ENCODE peak calls at places on chromosomes 2 and 18, in eight cellular contexts. One of them, this sample, is unnamed.
A peak's percentile ranks its signal among the peaks of the same experiment; 100 is the strongest.

GRCh38 chr2:181679544-181679979 is 755 bp downstream of the NEUROD1 start:
- DNase-seq in transverse colon: no peak
- DNase-seq in A549: no peak
- DNase-seq in spleen: no peak
- DNase-seq in vagina: no peak
- DNase-seq in right lobe of liver: no peak
- DNase-seq in GM12891: no peak
- DNase-seq in endothelial cell of umbilical vein: no peak
- DNase-seq in this sample: no peak

GRCh38 chr2:40218679-40219078 is 233.2 kb downstream of the SLC8A1 start:
- DNase-seq in transverse colon: peak; percentile 43
- DNase-seq in A549: no peak
- DNase-seq in spleen: no peak
- DNase-seq in vagina: no peak
- DNase-seq in right lobe of liver: peak; percentile 57
- DNase-seq in GM12891: no peak
- DNase-seq in endothelial cell of umbilical vein: no peak
- DNase-seq in this sample: no peak

GRCh38 chr2:147989809-147990403 is 30.6 kb downstream of the ORC4 start:
- DNase-seq in transverse colon: no peak
- DNase-seq in A549: peak; percentile 56
- DNase-seq in spleen: no peak
- DNase-seq in vagina: no peak
- DNase-seq in right lobe of liver: no peak
- DNase-seq in GM12891: peak; percentile 21
- DNase-seq in endothelial cell of umbilical vein: peak; percentile 66
- DNase-seq in this sample: peak; percentile 6

GRCh38 chr2:35822716-35823115 is 532.9 kb upstream of the CRIM1 start:
- DNase-seq in transverse colon: no peak
- DNase-seq in A549: no peak
- DNase-seq in spleen: no peak
- DNase-seq in vagina: no peak
- DNase-seq in right lobe of liver: no peak
- DNase-seq in GM12891: no peak
- DNase-seq in endothelial cell of umbilical vein: no peak
- DNase-seq in this sample: no peak

GRCh38 chr2:237563816-237564215 is 2.6 kb upstream of the PRLH start:
- DNase-seq in transverse colon: no peak
- DNase-seq in A549: no peak
- DNase-seq in spleen: peak; percentile 61
- DNase-seq in vagina: no peak
- DNase-seq in right lobe of liver: no peak
- DNase-seq in GM12891: no peak
- DNase-seq in endothelial cell of umbilical vein: peak; percentile 14
- DNase-seq in this sample: no peak

GRCh38 chr2:102703748-102704147 is 58.1 kb upstream of the TMEM182 start:
- DNase-seq in transverse colon: peak; percentile 39
- DNase-seq in A549: peak; percentile 55
- DNase-seq in spleen: no peak
- DNase-seq in vagina: no peak
- DNase-seq in right lobe of liver: no peak
- DNase-seq in GM12891: no peak
- DNase-seq in endothelial cell of umbilical vein: peak; percentile 28
- DNase-seq in this sample: no peak

GRCh38 chr2:45010706-45011036 is 1.4 kb upstream of the SIX2 start:
- DNase-seq in transverse colon: no peak
- DNase-seq in A549: no peak
- DNase-seq in spleen: no peak
- DNase-seq in vagina: no peak
- DNase-seq in right lobe of liver: no peak
- DNase-seq in GM12891: no peak
- DNase-seq in endothelial cell of umbilical vein: no peak
- DNase-seq in this sample: no peak

GRCh38 chr18:23951206-23951605 is 63.3 kb upstream of the TTC39C start:
- DNase-seq in transverse colon: no peak
- DNase-seq in A549: no peak
- DNase-seq in spleen: no peak
- DNase-seq in vagina: no peak
- DNase-seq in right lobe of liver: no peak
- DNase-seq in GM12891: no peak
- DNase-seq in endothelial cell of umbilical vein: no peak
- DNase-seq in this sample: no peak

GRCh38 chr2:29920631-29921559 is 491 bp downstream of the ALK start:
- DNase-seq in transverse colon: no peak
- DNase-seq in A549: peak; percentile 50
- DNase-seq in spleen: no peak
- DNase-seq in vagina: no peak
- DNase-seq in right lobe of liver: peak; percentile 55
- DNase-seq in GM12891: peak; percentile 19
- DNase-seq in endothelial cell of umbilical vein: no peak
- DNase-seq in this sample: no peak

GRCh38 chr2:54048117-54048785 is 67.2 kb upstream of the ACYP2 start:
- DNase-seq in transverse colon: no peak
- DNase-seq in A549: no peak
- DNase-seq in spleen: no peak
- DNase-seq in vagina: no peak
- DNase-seq in right lobe of liver: no peak
- DNase-seq in GM12891: no peak
- DNase-seq in endothelial cell of umbilical vein: no peak
- DNase-seq in this sample: no peak

GRCh38 chr2:222193328-222194008 is 105.3 kb downstream of the PAX3 start:
- DNase-seq in transverse colon: no peak
- DNase-seq in A549: no peak
- DNase-seq in spleen: no peak
- DNase-seq in vagina: no peak
- DNase-seq in right lobe of liver: no peak
- DNase-seq in GM12891: no peak
- DNase-seq in endothelial cell of umbilical vein: no peak
- DNase-seq in this sample: no peak

GRCh38 chr2:23135481-23136100 is 249.4 kb upstream of the KLHL29 start:
- DNase-seq in transverse colon: no peak
- DNase-seq in A549: no peak
- DNase-seq in spleen: no peak
- DNase-seq in vagina: no peak
- DNase-seq in right lobe of liver: no peak
- DNase-seq in GM12891: no peak
- DNase-seq in endothelial cell of umbilical vein: no peak
- DNase-seq in this sample: no peak

GRCh38 chr2:235031686-235032373 is 80.0 kb downstream of the SH3BP4 start:
- DNase-seq in transverse colon: no peak
- DNase-seq in A549: no peak
- DNase-seq in spleen: no peak
- DNase-seq in vagina: no peak
- DNase-seq in right lobe of liver: peak; percentile 36
- DNase-seq in GM12891: no peak
- DNase-seq in endothelial cell of umbilical vein: no peak
- DNase-seq in this sample: no peak

GRCh38 chr2:158533009-158533408 is 76.3 kb downstream of the PKP4 start:
- DNase-seq in transverse colon: no peak
- DNase-seq in A549: no peak
- DNase-seq in spleen: no peak
- DNase-seq in vagina: no peak
- DNase-seq in right lobe of liver: no peak
- DNase-seq in GM12891: no peak
- DNase-seq in endothelial cell of umbilical vein: no peak
- DNase-seq in this sample: no peak

GRCh38 chr2:66301073-66301766 is 133.7 kb upstream of the MEIS1 start:
- DNase-seq in transverse colon: peak; percentile 14
- DNase-seq in A549: no peak
- DNase-seq in spleen: no peak
- DNase-seq in vagina: no peak
- DNase-seq in right lobe of liver: no peak
- DNase-seq in GM12891: no peak
- DNase-seq in endothelial cell of umbilical vein: no peak
- DNase-seq in this sample: no peak

GRCh38 chr2:171792922-171793580 is 101.0 kb downstream of the SLC25A12 start:
- DNase-seq in transverse colon: no peak
- DNase-seq in A549: no peak
- DNase-seq in spleen: no peak
- DNase-seq in vagina: no peak
- DNase-seq in right lobe of liver: no peak
- DNase-seq in GM12891: no peak
- DNase-seq in endothelial cell of umbilical vein: no peak
- DNase-seq in this sample: no peak

GRCh38 chr2:105336786-105337121 is 586 bp upstream of the C2orf49 start:
- DNase-seq in transverse colon: no peak
- DNase-seq in A549: no peak
- DNase-seq in spleen: no peak
- DNase-seq in vagina: no peak
- DNase-seq in right lobe of liver: no peak
- DNase-seq in GM12891: no peak
- DNase-seq in endothelial cell of umbilical vein: no peak
- DNase-seq in this sample: no peak

GRCh38 chr2:232623768-232624553 is 9.4 kb upstream of the EFHD1 start:
- DNase-seq in transverse colon: no peak
- DNase-seq in A549: no peak
- DNase-seq in spleen: no peak
- DNase-seq in vagina: no peak
- DNase-seq in right lobe of liver: no peak
- DNase-seq in GM12891: no peak
- DNase-seq in endothelial cell of umbilical vein: no peak
- DNase-seq in this sample: no peak

GRCh38 chr2:50785781-50786180 is 246.2 kb downstream of the NRXN1 start:
- DNase-seq in transverse colon: no peak
- DNase-seq in A549: no peak
- DNase-seq in spleen: no peak
- DNase-seq in vagina: no peak
- DNase-seq in right lobe of liver: no peak
- DNase-seq in GM12891: no peak
- DNase-seq in endothelial cell of umbilical vein: no peak
- DNase-seq in this sample: no peak

DNA sequence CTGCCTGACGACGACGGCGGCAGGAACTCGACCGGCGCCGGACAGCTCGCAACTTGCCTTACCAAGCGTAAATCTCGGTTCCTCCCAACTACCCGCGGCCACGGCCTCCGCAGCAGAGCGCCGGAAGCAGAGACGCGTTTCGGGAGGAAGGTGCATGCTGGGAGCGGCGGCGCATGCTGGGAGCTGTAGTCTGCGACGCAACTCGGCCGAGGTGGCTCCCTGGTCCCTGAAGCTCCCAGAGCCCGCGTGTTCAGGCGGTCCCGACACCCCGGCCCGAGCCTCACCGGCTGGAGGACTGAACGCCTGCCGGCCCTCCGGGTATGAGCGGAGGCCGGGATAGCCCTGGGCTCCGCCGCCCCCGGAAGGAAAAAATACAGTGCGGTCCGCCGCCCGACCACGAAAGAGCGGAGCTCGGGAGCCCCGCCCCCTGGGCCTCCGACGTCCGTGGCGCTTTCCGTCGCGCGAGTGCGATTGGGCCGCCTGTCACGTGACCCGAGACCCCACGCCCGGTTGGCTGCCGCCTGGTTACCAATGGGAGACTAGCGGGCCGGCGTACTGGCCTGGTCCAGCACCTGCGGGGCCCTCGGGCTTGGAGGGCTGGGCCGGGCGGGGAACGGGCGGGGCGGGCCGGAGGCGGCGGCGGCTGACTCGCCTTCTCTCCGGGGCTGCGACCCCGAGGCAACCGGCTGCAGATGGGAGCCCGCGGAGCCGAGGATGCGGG is at the start of gene CAPN10:
- DNase-seq in transverse colon: peak; percentile 99
- DNase-seq in A549: peak; percentile 95
- DNase-seq in spleen: peak; percentile 99
- DNase-seq in vagina: peak; percentile 97
- DNase-seq in right lobe of liver: peak; percentile 99
- DNase-seq in GM12891: peak; percentile 97
- DNase-seq in endothelial cell of umbilical vein: peak; percentile 95
- DNase-seq in this sample: peak; percentile 97
- TF ChIP-seq POLR2A in transverse colon: peak; percentile 72
- TF ChIP-seq POLR2A in A549: peak; percentile 61
- TF ChIP-seq POLR2A in spleen: peak; percentile 70
- TF ChIP-seq POLR2A in vagina: no peak
- TF ChIP-seq POLR2A in right lobe of liver: peak; percentile 71
- TF ChIP-seq POLR2A in GM12891: peak; percentile 91
- TF ChIP-seq POLR2A in endothelial cell of umbilical vein: peak; percentile 66
- TF ChIP-seq POLR2A in this sample: peak; percentile 73

DNA sequence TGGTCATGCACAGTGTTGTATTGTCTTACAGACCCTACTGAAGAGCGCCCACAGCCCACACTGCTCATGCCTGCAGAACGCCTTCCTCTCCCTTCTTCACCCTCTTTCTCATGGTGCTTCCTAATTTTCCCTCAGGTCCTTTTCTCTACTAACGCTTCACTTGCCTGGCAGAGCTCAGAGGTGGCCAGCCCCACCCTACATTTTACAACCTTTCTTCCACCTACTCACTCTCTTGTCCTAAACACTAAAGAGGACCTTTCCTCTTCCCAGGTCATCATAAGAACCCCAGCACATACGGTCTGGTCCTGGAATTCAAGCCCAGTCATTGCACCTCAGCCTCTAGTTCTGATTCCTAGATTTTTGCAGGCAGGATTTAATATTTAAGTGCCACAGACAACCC is 11.7 kb upstream of the LGALSL start:
- DNase-seq in transverse colon: no peak
- DNase-seq in A549: no peak
- DNase-seq in spleen: no peak
- DNase-seq in vagina: no peak
- DNase-seq in right lobe of liver: no peak
- DNase-seq in GM12891: no peak
- DNase-seq in endothelial cell of umbilical vein: no peak
- DNase-seq in this sample: no peak
- TF ChIP-seq POLR2A in transverse colon: no peak
- TF ChIP-seq POLR2A in A549: no peak
- TF ChIP-seq POLR2A in spleen: no peak
- TF ChIP-seq POLR2A in vagina: no peak
- TF ChIP-seq POLR2A in right lobe of liver: no peak
- TF ChIP-seq POLR2A in GM12891: no peak
- TF ChIP-seq POLR2A in endothelial cell of umbilical vein: no peak
- TF ChIP-seq POLR2A in this sample: no peak

GRCh38 chr18:11981633-11982366 is 493 bp downstream of the IMPA2 start:
- DNase-seq in transverse colon: peak; percentile 66
- DNase-seq in A549: no peak
- DNase-seq in spleen: peak; percentile 91
- DNase-seq in vagina: no peak
- DNase-seq in right lobe of liver: peak; percentile 82
- DNase-seq in GM12891: no peak
- DNase-seq in endothelial cell of umbilical vein: peak; percentile 19
- DNase-seq in this sample: no peak
- TF ChIP-seq POLR2A in transverse colon: no peak
- TF ChIP-seq POLR2A in A549: no peak
- TF ChIP-seq POLR2A in spleen: no peak
- TF ChIP-seq POLR2A in vagina: no peak
- TF ChIP-seq POLR2A in right lobe of liver: no peak
- TF ChIP-seq POLR2A in GM12891: no peak
- TF ChIP-seq POLR2A in endothelial cell of umbilical vein: no peak
- TF ChIP-seq POLR2A in this sample: no peak

DNA sequence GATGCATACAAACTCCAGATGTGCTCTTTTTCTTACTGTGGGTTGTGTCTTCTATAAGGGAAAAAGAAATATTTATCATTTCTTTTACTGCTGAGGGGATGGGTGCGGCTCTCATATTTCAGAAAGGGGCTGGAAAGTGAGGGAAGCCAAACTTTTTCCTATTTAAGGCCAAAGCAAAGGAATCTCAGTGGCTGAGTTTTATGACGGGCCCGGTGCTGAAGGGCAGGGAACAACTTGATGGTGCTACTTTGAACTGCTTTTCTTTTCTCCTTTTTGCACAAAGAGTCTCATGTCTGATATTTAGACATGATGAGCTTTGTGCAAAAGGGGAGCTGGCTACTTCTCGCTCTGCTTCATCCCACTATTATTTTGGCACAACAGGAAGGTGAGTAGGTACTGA is at the start of gene COL3A1:
- DNase-seq in transverse colon: peak; percentile 17
- DNase-seq in A549: no peak
- DNase-seq in spleen: no peak
- DNase-seq in vagina: no peak
- DNase-seq in right lobe of liver: no peak
- DNase-seq in GM12891: no peak
- DNase-seq in endothelial cell of umbilical vein: peak; percentile 21
- DNase-seq in this sample: no peak
- TF ChIP-seq POLR2A in transverse colon: peak; percentile 65
- TF ChIP-seq POLR2A in A549: no peak
- TF ChIP-seq POLR2A in spleen: no peak
- TF ChIP-seq POLR2A in vagina: no peak
- TF ChIP-seq POLR2A in right lobe of liver: peak; percentile 24
- TF ChIP-seq POLR2A in GM12891: no peak
- TF ChIP-seq POLR2A in endothelial cell of umbilical vein: no peak
- TF ChIP-seq POLR2A in this sample: no peak